ENCODE peak calls at places on chromosome 6, in nine cellular contexts. F, Y, D, V, W, M, N, X and A are unnamed samples.

GRCh38 chr6:127403636-127404035 is 55.6 kb downstream of the KIAA0408 start:
- DNase-seq in Y (no peak), M (no peak), W (no peak), D (no peak), V (no peak), F (no peak), N (no peak), X (no peak), A (no peak)

GRCh38 chr6:9140181-9140580 is 704.8 kb upstream of the SLC35B3 start:
- DNase-seq in W (no peak), V (peak), F (peak), N (peak), D (peak), X (peak), M (peak), Y (no peak), A (no peak)

GRCh38 chr6:139337830-139338229 is 36.6 kb downstream of the CITED2 start:
- DNase-seq in M (no peak), F (no peak), N (peak), Y (no peak), X (no peak), D (no peak), V (no peak), W (no peak), A (no peak)

GRCh38 chr6:44655368-44656342 is 268.1 kb downstream of the CDC5L start:
- DNase-seq in N (peak), X (peak), M (peak), D (peak), W (peak), Y (peak), V (peak), F (peak), A (peak)

GRCh38 chr6:42694586-42694985 is 27.8 kb downstream of the PRPH2 start:
- DNase-seq in N (no peak), F (no peak), W (no peak), V (peak), M (peak), Y (no peak), X (peak), D (no peak), A (peak)

GRCh38 chr6:29909995-29910394 is 32.3 kb upstream of the HLA-A start:
- DNase-seq in W (no peak), F (no peak), M (no peak), N (no peak), Y (no peak), V (no peak), X (peak), D (no peak), A (no peak)

GRCh38 chr6:28212510-28213212 is 12.4 kb upstream of the ZSCAN9 start:
- DNase-seq in D (peak), W (no peak), N (no peak), Y (peak), V (peak), F (peak), X (peak), M (peak), A (peak)

GRCh38 chr6:19838442-19839236 is 1.5 kb downstream of the ID4 start:
- DNase-seq in D (peak), N (peak), W (peak), V (peak), M (no peak), X (peak), F (peak), Y (peak), A (peak)

GRCh38 chr6:30900863-30901417 is 7.1 kb upstream of the GTF2H4 start:
- DNase-seq in W (no peak), M (no peak), X (no peak), V (no peak), Y (no peak), N (no peak), D (no peak), F (no peak), A (no peak)

GRCh38 chr6:165988757-165989456 is 178.7 kb downstream of the TBXT start:
- DNase-seq in W (no peak), F (no peak), X (no peak), N (no peak), M (no peak), D (no peak), Y (peak), V (peak), A (peak)

GRCh38 chr6:41700577-41701347 is 34.6 kb downstream of the TFEB start:
- DNase-seq in X (no peak), W (no peak), M (no peak), F (no peak), Y (peak), D (no peak), V (peak), N (no peak), A (no peak)

GRCh38 chr6:54541521-54541920 is 233.3 kb downstream of the TINAG start:
- DNase-seq in W (no peak), D (no peak), V (no peak), N (no peak), Y (no peak), M (peak), X (no peak), F (no peak), A (no peak)

GRCh38 chr6:145903356-145904102 is 60.6 kb downstream of the SHPRH start:
- DNase-seq in N (no peak), W (no peak), Y (no peak), D (no peak), V (no peak), X (peak), F (no peak), M (peak), A (peak)

GRCh38 chr6:28141500-28142329 is at the start of gene ZKSCAN8:
- DNase-seq in M (peak), D (peak), N (peak), X (peak), W (peak), Y (peak), V (peak), F (peak), A (peak)

GRCh38 chr6:140062042-140063041 is 687.9 kb upstream of the CITED2 start:
- DNase-seq in Y (no peak), V (peak), F (no peak), N (peak), D (peak), X (peak), M (peak), W (no peak), A (peak)

GRCh38 chr6:16800942-16801341 is 39.7 kb upstream of the ATXN1 start:
- DNase-seq in M (peak), V (no peak), Y (no peak), D (peak), F (no peak), X (peak), N (no peak), W (no peak), A (peak)

GRCh38 chr6:138044458-138044857 is 62.8 kb downstream of the PERP start:
- DNase-seq in N (no peak), M (no peak), V (no peak), X (peak), Y (no peak), W (no peak), F (no peak), D (peak), A (no peak)

GRCh38 chr6:148779142-148779562 is 32.3 kb downstream of the UST start:
- DNase-seq in Y (no peak), D (no peak), X (peak), V (no peak), M (peak), N (no peak), F (no peak), W (no peak), A (peak)
- TF ChIP-seq CTCF in Y (no peak), D (no peak), X (no peak), V (no peak), M (no peak), N (no peak), F (no peak), W (no peak), A (no peak)

DNA sequence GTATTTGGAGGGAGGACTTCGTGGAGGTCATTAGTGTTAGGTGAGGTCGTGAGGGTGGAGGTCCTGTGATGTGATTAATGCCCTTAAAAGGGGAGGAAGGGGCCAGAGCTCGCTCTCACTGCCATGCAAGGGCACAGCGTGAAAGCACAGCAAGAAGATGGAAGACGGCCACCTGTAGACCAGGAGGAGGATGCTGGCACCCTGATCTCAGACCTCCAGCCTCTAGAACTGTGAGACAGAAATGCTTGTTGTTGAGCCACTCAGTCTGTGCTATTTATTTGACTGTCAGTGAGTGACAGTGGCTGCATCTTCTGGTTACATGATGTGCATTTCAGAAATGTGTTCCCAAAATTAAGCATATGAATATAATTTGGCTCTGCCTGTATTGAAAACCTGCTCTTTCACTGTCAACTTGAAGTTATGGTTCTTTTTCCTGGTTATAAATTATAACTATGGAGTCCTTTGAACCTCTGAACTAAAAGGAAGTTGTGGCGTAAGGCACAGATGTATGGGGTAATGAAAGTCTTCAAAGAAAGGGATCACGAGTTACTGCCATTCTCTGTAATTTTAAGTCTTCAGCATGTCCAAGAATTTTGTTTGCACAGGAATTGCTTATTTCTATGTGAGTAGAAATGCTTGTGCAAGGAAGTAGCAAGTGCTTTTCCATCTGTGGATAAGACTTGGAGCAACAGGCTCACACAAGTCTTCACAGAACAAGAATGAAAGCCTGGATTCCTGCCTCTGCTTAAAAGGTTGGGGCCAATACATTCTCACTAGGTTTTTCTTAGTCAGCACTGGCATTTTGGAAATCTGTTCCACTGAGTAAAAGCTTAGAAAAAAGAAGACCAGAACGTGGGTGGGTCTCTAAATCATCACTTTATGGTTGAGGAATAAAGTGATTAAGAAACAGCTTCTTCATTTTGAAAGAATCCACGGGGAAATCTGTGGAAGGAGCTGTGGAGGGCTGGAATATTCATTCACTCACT is 10.3 kb downstream of the PPP1R14C start:
- DNase-seq in M (peak), F (no peak), W (no peak), Y (no peak), X (peak), N (no peak), D (no peak), V (no peak), A (no peak)
- H3K4me3 ChIP-seq in M (no peak), F (no peak), W (no peak), Y (no peak), X (no peak), N (no peak), D (no peak), V (no peak), A (no peak)

GRCh38 chr6:39646751-39647420 is 78.3 kb downstream of the KIF6 start:
- DNase-seq in Y (no peak), F (no peak), W (no peak), X (no peak), D (no peak), N (no peak), V (no peak), M (no peak), A (no peak)

GRCh38 chr6:39638126-39638822 is 86.9 kb downstream of the KIF6 start:
- DNase-seq in V (no peak), D (no peak), M (no peak), N (no peak), F (no peak), X (no peak), W (no peak), Y (no peak), A (no peak)

GRCh38 chr6:39642300-39642699 is 82.9 kb downstream of the KIF6 start:
- DNase-seq in F (no peak), Y (peak), W (no peak), N (no peak), V (peak), M (no peak), D (no peak), X (no peak), A (no peak)
- TF ChIP-seq CTCF in F (no peak), Y (no peak), W (no peak), N (no peak), V (no peak), M (no peak), D (no peak), X (no peak), A (no peak)

GRCh38 chr6:26280409-26280808 is 84.6 kb upstream of the BTN3A2 start:
- DNase-seq in F (no peak), W (no peak), Y (no peak), V (no peak), X (no peak), M (no peak), D (no peak), N (no peak), A (no peak)
- H3K4me3 ChIP-seq in F (no peak), W (no peak), Y (no peak), V (no peak), X (no peak), M (no peak), D (no peak), N (no peak), A (no peak)

GRCh38 chr6:5671162-5671561 is 335.6 kb downstream of the NRN1 start:
- DNase-seq in V (peak), F (no peak), X (peak), W (no peak), D (no peak), Y (no peak), N (no peak), M (peak), A (peak)

GRCh38 chr6:5672581-5673011 is 334.1 kb downstream of the NRN1 start:
- DNase-seq in X (peak), N (peak), F (no peak), W (no peak), V (peak), D (peak), M (peak), Y (peak), A (peak)

GRCh38 chr6:5670381-5670780 is 336.3 kb downstream of the NRN1 start:
- DNase-seq in N (no peak), V (no peak), M (no peak), W (no peak), F (no peak), X (no peak), D (no peak), Y (no peak), A (no peak)

GRCh38 chr6:5673016-5673415 is 333.7 kb downstream of the NRN1 start:
- DNase-seq in M (no peak), X (no peak), D (no peak), V (no peak), N (no peak), W (no peak), Y (no peak), F (no peak), A (no peak)

DNA sequence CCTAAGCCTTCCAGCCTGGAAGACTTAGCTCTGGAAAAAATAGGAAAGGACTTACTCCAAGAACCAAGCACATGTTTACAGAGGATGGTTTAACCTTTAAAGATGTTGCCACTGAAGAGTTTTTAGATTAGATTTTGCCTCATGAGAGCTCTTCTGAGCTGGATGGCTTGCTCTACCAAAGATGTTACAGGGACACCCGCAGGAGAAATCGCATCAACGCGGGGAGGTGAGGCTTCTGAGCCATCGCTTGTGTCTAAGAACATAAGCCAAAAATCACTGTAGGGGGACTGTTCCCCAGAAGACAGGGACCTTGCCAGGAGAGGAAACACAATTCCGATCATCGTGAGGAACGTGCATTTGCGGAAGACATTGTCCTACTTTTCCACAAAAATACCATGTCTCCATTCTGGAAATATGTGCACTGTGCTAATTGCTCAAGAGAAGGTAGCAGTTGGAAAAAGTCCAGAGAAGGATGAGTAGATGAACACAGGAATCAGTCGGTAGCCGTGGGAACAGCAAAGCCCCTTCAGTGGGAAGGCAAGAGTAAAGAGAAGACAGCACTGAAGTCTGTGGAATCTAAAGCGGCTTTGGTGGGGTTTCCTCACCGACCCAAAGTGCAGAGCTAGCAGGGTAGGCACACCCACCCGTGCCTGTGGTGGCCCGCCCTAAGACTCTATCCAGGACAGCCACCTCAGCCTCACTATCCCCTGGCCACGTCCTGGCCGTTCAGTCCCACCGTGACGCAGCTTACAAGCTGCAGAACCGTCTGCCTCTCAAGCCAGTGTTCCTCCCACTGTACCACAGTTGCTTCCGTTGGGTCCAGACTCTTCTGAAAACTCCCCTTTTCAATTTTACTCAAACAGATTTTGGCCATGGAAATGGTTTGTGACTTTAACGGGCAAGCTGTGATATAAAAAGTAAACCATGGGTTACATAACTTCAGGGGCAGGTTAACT is 334.8 kb downstream of the NRN1 start:
- DNase-seq in N (peak), Y (no peak), F (no peak), D (no peak), W (no peak), X (no peak), V (no peak), M (no peak), A (no peak)
- TF ChIP-seq CTCF in N (no peak), Y (no peak), F (no peak), D (no peak), W (no peak), X (no peak), V (no peak), M (no peak), A (no peak)

GRCh38 chr6:23635150-23635549 is 490.9 kb upstream of the NRSN1 start:
- DNase-seq in D (no peak), V (no peak), W (no peak), F (no peak), X (no peak), Y (no peak), N (no peak), M (no peak), A (no peak)
- H3K4me3 ChIP-seq in D (no peak), V (no peak), W (no peak), F (no peak), X (no peak), Y (no peak), N (no peak), M (no peak), A (no peak)

GRCh38 chr6:5190467-5190866 is 70.3 kb downstream of the LYRM4 start:
- DNase-seq in X (peak), F (no peak), D (peak), W (no peak), V (peak), N (no peak), M (peak), Y (no peak), A (peak)

GRCh38 chr6:5188646-5189045 is 72.1 kb downstream of the LYRM4 start:
- DNase-seq in Y (no peak), W (no peak), F (no peak), M (no peak), X (no peak), N (peak), V (no peak), D (no peak), A (no peak)

GRCh38 chr6:5192135-5192794 is 68.5 kb downstream of the LYRM4 start:
- DNase-seq in V (no peak), F (no peak), W (no peak), D (no peak), X (no peak), N (no peak), M (no peak), Y (no peak), A (no peak)

GRCh38 chr6:5191222-5191621 is 69.5 kb downstream of the LYRM4 start:
- DNase-seq in D (no peak), F (no peak), Y (no peak), M (peak), N (no peak), V (no peak), X (peak), W (no peak), A (peak)

GRCh38 chr6:5191722-5192121 is 69.0 kb downstream of the LYRM4 start:
- DNase-seq in F (no peak), Y (no peak), D (no peak), V (no peak), W (no peak), N (no peak), M (peak), X (no peak), A (no peak)
- TF ChIP-seq CTCF in F (no peak), Y (no peak), D (no peak), V (no peak), W (no peak), N (no peak), M (no peak), X (no peak), A (no peak)

GRCh38 chr6:129871220-129871619 is 10.1 kb upstream of the TMEM244 start:
- DNase-seq in X (no peak), V (no peak), W (no peak), Y (no peak), F (no peak), M (peak), D (no peak), N (no peak), A (no peak)

GRCh38 chr6:129872591-129872990 is 11.5 kb upstream of the TMEM244 start:
- DNase-seq in F (no peak), Y (no peak), X (no peak), V (no peak), M (no peak), N (no peak), W (no peak), D (no peak), A (no peak)

GRCh38 chr6:129874837-129875236 is 13.7 kb upstream of the TMEM244 start:
- DNase-seq in Y (no peak), D (no peak), X (no peak), W (no peak), F (no peak), V (no peak), M (no peak), N (no peak), A (no peak)

DNA sequence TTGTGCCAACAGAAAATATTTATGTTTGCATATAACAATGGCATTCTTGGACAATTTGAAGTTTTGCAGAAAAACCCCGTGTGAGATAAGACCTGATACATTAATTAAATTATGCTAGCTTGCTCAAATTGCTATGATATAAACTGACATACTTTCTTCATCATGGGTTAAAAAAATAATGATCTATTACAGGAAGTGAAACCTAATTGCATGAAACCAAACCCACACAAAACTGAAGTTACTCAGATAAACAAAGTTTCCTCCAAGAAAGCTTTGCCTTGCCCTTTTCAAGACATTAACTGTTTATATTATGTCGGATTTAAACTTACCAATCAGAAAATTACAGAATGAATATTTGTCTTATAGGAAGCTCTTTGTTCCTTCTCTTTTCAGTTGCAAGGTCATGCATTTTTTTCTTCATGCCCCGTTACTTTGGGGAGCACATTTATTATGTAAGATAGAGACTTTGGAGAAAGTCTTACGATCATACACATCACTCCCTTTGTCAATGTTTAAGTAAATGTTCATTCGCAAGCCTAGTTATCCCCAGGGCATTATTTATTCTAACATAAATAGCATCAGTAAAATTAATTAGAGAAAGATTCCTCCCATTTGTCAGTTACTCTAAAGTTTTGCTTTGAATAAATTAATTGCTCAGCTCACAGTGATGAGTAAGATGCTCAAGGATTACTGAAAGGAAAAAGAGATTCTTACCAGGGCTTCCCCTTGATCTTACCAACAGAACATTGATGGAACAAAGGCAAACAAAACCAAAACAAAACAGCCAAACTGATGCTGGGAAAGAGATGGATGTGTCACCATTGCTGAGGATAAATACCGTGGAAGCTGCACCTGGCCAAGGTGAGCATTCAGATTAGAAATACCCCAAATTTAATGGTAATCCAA is 14.7 kb upstream of the TMEM244 start:
- DNase-seq in M (no peak), X (peak), D (no peak), Y (no peak), V (no peak), N (no peak), F (no peak), W (no peak), A (no peak)
- H3K4me3 ChIP-seq in M (no peak), X (no peak), D (no peak), Y (no peak), V (no peak), N (no peak), F (no peak), W (no peak), A (no peak)